ENCODE peak calls at places on chromosomes 16 and 17, in seven cellular contexts. B is AG09309, O is uterus, R is Caco-2, E is body of pancreas, A is upper lobe of right lung, C is stomach. I is an unnamed sample.

GRCh38 chr17:80558046-80558445 is 13.4 kb downstream of the RPTOR start:
- DNase-seq in B (no peak), O (no peak), R (no peak), E (no peak), A (no peak), C (no peak), I (no peak)

GRCh38 chr17:75404223-75404738 is 1.2 kb downstream of the GRB2 start:
- DNase-seq in B (no peak), O (peak; percentile 61), R (peak; percentile 84), E (peak; percentile 60), A (peak; percentile 72), C (peak; percentile 65), I (peak; percentile 87)

GRCh38 chr17:44081681-44082080 is 11.1 kb downstream of the G6PC3 start:
- DNase-seq in B (no peak), O (no peak), R (no peak), E (no peak), A (no peak), C (no peak), I (no peak)

GRCh38 chr16:66900721-66901441 is 17.8 kb downstream of the CDH16 start:
- DNase-seq in B (no peak), O (peak; percentile 55), R (no peak), E (no peak), A (no peak), C (no peak), I (no peak)

GRCh38 chr16:9372934-9373890 is 281.8 kb downstream of the HAPSTR1 start:
- DNase-seq in B (no peak), O (no peak), R (no peak), E (no peak), A (no peak), C (no peak), I (no peak)

GRCh38 chr16:29710227-29711219 is 31.5 kb downstream of the QPRT start:
- DNase-seq in B (peak; percentile 40), O (no peak), R (no peak), E (no peak), A (peak; percentile 16), C (no peak), I (peak; percentile 79)

GRCh38 chr17:8393470-8394231 is 4.0 kb downstream of the RNF222 start:
- DNase-seq in B (no peak), O (no peak), R (no peak), E (no peak), A (no peak), C (no peak), I (no peak)

GRCh38 chr17:59963738-59964454 is 644 bp downstream of the RNFT1 start:
- DNase-seq in B (no peak), O (peak; percentile 33), R (peak; percentile 46), E (peak; percentile 43), A (no peak), C (peak; percentile 42), I (peak; percentile 80)

GRCh38 chr16:56780646-56781045 is 50.7 kb downstream of the NUP93 start:
- DNase-seq in B (no peak), O (no peak), R (no peak), E (no peak), A (no peak), C (no peak), I (peak; percentile 49)

GRCh38 chr16:1832831-1833454 is 5.9 kb downstream of the FAHD1 start:
- DNase-seq in B (no peak), O (no peak), R (no peak), E (no peak), A (no peak), C (no peak), I (no peak)

GRCh38 chr17:20226814-20227482 is 217.8 kb downstream of the SPECC1 start:
- DNase-seq in B (peak; percentile 48), O (peak; percentile 83), R (peak; percentile 74), E (peak; percentile 74), A (peak; percentile 88), C (peak; percentile 82), I (peak; percentile 86)

GRCh38 chr16:82835487-82836160 is 208.9 kb downstream of the CDH13 start:
- DNase-seq in B (no peak), O (no peak), R (no peak), E (no peak), A (no peak), C (no peak), I (no peak)

GRCh38 chr16:11016993-11017392 is 72.6 kb downstream of the CLEC16A start:
- DNase-seq in B (no peak), O (peak; percentile 39), R (no peak), E (peak; percentile 19), A (peak; percentile 73), C (peak; percentile 78), I (peak; percentile 76)

GRCh38 chr17:79009397-79010303 is at the start of gene CANT1:
- DNase-seq in B (no peak), O (peak; percentile 86), R (peak; percentile 83), E (peak; percentile 84), A (peak; percentile 93), C (peak; percentile 85), I (peak; percentile 87)

GRCh38 chr17:77808663-77809425 is 149.7 kb upstream of the TNRC6C start:
- DNase-seq in B (no peak), O (no peak), R (no peak), E (no peak), A (no peak), C (no peak), I (no peak)

GRCh38 chr17:6577686-6578263 is 21.4 kb upstream of the PITPNM3 start:
- DNase-seq in B (no peak), O (no peak), R (no peak), E (no peak), A (no peak), C (no peak), I (no peak)

GRCh38 chr16:86088287-86088686 is 189.3 kb downstream of the IRF8 start:
- DNase-seq in B (no peak), O (no peak), R (peak; percentile 11), E (no peak), A (no peak), C (no peak), I (no peak)

GRCh38 chr16:78211951-78212350 is 112.5 kb downstream of the WWOX start:
- DNase-seq in B (no peak), O (no peak), R (peak; percentile 88), E (no peak), A (peak; percentile 70), C (peak; percentile 44), I (no peak)

GRCh38 chr17:58382885-58383248 is 30.9 kb upstream of the SUPT4H1 start:
- DNase-seq in B (no peak), O (no peak), R (no peak), E (no peak), A (no peak), C (no peak), I (no peak)

DNA sequence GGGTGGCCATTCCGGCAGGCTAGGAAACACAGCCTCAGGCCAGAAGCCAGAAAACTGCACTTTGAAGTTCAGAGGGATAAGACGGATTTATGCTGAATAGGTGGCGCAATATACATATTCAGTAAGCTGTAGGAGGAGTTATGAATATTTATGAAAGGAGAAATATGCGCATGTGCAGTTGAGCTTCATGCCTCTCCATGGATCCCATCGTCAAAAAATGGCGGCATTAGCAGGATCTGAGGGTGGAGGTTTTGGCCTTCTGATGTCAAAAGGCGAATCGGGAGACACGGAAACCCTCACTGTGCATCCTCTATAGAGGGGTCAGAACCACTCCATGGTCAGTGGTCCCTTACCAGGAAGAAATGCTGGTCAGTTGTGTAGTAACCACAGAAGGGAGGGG is 82.3 kb downstream of the KATNIP start:
- DNase-seq in B (no peak), O (no peak), R (no peak), E (no peak), A (no peak), C (no peak), I (no peak)
- H3K4me3 ChIP-seq in B (no peak overlapping the region), O (no peak overlapping the region), R (no peak overlapping the region), E (no peak overlapping the region), A (no peak overlapping the region), C (no peak overlapping the region), I (no peak overlapping the region)

DNA sequence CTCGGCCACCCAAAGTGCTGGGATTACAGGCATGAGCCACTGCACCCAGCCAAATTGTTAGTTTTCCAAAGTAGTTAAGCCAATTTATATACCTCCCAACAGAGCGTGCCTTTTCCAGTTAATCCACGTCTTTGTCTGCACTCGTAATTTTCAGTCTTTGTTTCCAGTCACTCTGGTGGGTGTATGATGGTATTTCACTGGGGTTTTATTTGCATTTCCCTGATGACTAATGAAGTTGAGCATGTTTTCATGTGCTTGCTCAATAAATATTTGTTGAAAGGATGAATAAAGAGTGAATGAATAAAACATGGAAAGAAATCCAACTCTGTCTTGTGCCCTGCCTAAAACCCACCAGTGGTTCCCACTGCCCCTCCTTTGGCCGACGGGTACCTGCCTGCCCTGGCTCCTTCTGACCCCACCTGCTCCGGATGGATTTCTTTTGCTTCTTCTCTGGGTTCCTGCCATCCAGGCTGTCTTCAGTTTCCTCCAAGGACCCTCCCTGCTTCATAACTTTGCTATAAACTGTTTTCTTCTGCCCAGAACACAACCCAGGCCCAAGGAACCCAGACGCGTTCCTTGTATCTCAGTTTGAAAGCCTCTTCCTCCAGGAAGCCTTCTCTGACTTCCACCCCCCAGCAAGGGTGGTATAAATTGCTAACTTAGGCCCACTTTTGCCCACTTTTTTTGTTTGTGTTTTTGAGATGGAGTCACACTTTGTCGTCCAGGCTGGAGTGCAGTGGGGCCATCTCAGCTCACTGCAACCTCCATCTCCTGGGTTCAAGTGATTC is 3.0 kb upstream of the ABCC1 start:
- DNase-seq in B (peak; percentile 85), O (no peak), R (no peak), E (no peak), A (no peak), C (no peak), I (peak; percentile 73)
- TF ChIP-seq CTCF in B (no peak), O (no peak), R (no peak), E (no peak), A (no peak), C (no peak), I (no peak)

GRCh38 chr16:17131351-17131750 is 339.4 kb downstream of the XYLT1 start:
- DNase-seq in B (no peak), O (no peak), R (no peak), E (no peak), A (no peak), C (no peak), I (no peak)

GRCh38 chr16:17130733-17131132 is 340.0 kb downstream of the XYLT1 start:
- DNase-seq in B (no peak), O (no peak), R (no peak), E (no peak), A (no peak), C (no peak), I (no peak)

GRCh38 chr16:17135439-17135838 is 335.3 kb downstream of the XYLT1 start:
- DNase-seq in B (no peak), O (no peak), R (no peak), E (no peak), A (no peak), C (no peak), I (no peak)

GRCh38 chr16:17133851-17134250 is 336.9 kb downstream of the XYLT1 start:
- DNase-seq in B (no peak), O (no peak), R (no peak), E (no peak), A (no peak), C (no peak), I (no peak)

DNA sequence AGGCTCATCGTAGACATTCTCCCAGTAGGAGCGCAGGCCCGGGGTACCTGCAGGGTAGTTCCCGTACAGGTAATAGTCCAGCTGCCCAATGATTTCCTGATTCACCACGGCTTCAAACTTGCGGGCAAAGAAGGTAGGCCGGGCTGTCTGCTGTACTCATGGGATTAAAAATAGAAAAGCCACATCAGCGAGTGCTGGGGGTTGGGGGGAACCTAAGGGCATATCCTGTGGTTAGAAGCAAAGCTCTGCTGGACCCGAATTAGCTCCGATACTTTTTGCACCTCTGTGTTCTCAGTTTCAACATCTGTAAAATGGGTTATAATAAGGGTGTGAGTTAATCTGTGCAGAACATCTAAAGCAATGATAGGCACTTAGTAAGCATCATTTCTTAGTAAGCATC is 336.2 kb downstream of the XYLT1 start:
- DNase-seq in B (no peak), O (no peak), R (no peak), E (no peak), A (no peak), C (no peak), I (no peak)
- H3K4me3 ChIP-seq in B (no peak overlapping the region), O (no peak overlapping the region), R (no peak overlapping the region), E (no peak overlapping the region), A (no peak overlapping the region), C (no peak overlapping the region), I (no peak overlapping the region)

GRCh38 chr16:89574681-89575246 is 794 bp upstream of the CPNE7 start:
- DNase-seq in B (no peak), O (no peak), R (no peak), E (peak; percentile 47), A (peak; percentile 79), C (peak; percentile 77), I (peak; percentile 77)
- TF ChIP-seq CTCF in B (peak; percentile 58), O (no peak), R (no peak), E (peak; percentile 43), A (peak; percentile 76), C (peak; percentile 71), I (peak; percentile 87)